ENCODE peak calls at places on chromosomes 6 and 20, in six cellular contexts. Q is transverse colon, H is MM.1S, L is mesendoderm, Y is ovary, M is ascending aorta. N is an unnamed sample.
A peak's percentile ranks its signal among the peaks of the same experiment; 100 is the strongest.

GRCh38 chr6:36848658-36849441 is 9.6 kb upstream of the CPNE5 start:
- DNase-seq in H (no peak), M (no peak), Q (peak; percentile 63), Y (no peak), L (peak; percentile 92), N (no peak)

GRCh38 chr20:21615617-21616080 is 89.8 kb upstream of the PAX1 start:
- DNase-seq in Y (peak; percentile 24), Q (peak; percentile 39), H (peak; percentile 69), M (no peak), L (peak; percentile 71), N (peak; percentile 79)

GRCh38 chr6:34679552-34680255 is 16.9 kb downstream of the ILRUN start:
- DNase-seq in L (peak; percentile 45), H (no peak), M (no peak), Y (no peak), Q (no peak), N (no peak)

GRCh38 chr6:48835421-48835958 is 627.6 kb downstream of the MMUT start:
- DNase-seq in Q (no peak), M (no peak), H (no peak), L (no peak), Y (no peak), N (no peak)

GRCh38 chr6:28802417-28803336 is 121.1 kb downstream of the TRIM27 start:
- DNase-seq in H (peak; percentile 6), Y (no peak), Q (no peak), M (no peak), L (peak; percentile 92), N (no peak)

GRCh38 chr20:11193241-11193640 is 519.4 kb upstream of the JAG1 start:
- DNase-seq in Q (no peak), H (no peak), Y (no peak), M (no peak), L (no peak), N (no peak)

GRCh38 chr6:150297327-150298028 is 71.3 kb upstream of the IYD start:
- DNase-seq in Q (peak; percentile 35), Y (no peak), L (no peak), M (no peak), H (no peak), N (no peak)

GRCh38 chr6:107970255-107970654 is 12.2 kb upstream of the SEC63 start:
- DNase-seq in L (no peak), Q (no peak), M (no peak), H (no peak), Y (no peak), N (no peak)

GRCh38 chr6:111832833-111833418 is 40.3 kb downstream of the FYN start:
- DNase-seq in H (peak; percentile 60), Y (no peak), Q (no peak), L (no peak), M (no peak), N (no peak)

GRCh38 chr6:128919412-128919811 is 36.5 kb downstream of the LAMA2 start:
- DNase-seq in L (no peak), Q (no peak), H (no peak), M (no peak), Y (no peak), N (no peak)

GRCh38 chr20:54103067-54103761 is 32.8 kb upstream of the BCAS1 start:
- DNase-seq in M (peak; percentile 10), Q (peak; percentile 90), H (peak; percentile 71), Y (peak; percentile 29), L (peak; percentile 82), N (peak; percentile 75)

GRCh38 chr6:144331610-144332009 is 46.5 kb downstream of the UTRN start:
- DNase-seq in H (no peak), Y (no peak), M (no peak), L (peak; percentile 88), Q (no peak), N (no peak)
- H3K4me3 ChIP-seq in H (no peak overlapping the region), Y (no peak overlapping the region), M (no peak overlapping the region), L (no peak overlapping the region), Q (no peak overlapping the region), N (no peak overlapping the region)

GRCh38 chr20:43922614-43923013 is 8.0 kb downstream of the TOX2 start:
- DNase-seq in M (no peak), Q (no peak), H (no peak), Y (no peak), L (no peak), N (no peak)
- H3K4me1 ChIP-seq in M (no peaks in the 10 kb centered on the region), Q (peaks cover 14% of the 10 kb centered on the region), H (peaks cover 51% of the 10 kb centered on the region), Y (no peaks in the 10 kb centered on the region), L (no peaks in the 10 kb centered on the region), N (no peaks in the 10 kb centered on the region)

GRCh38 chr6:142942805-142943227 is 2.2 kb downstream of the HIVEP2 start:
- DNase-seq in Q (no peak), H (peak; percentile 43), Y (no peak), L (no peak), M (no peak), N (no peak)
- H3K4me3 ChIP-seq in Q (no peak overlapping the region), H (no peak overlapping the region), Y (no peak overlapping the region), L (no peak overlapping the region), M (peak overlapping the region; percentile 74), N (no peak overlapping the region)

GRCh38 chr6:146892283-146892612 is 293.5 kb downstream of the ADGB start:
- DNase-seq in Q (no peak), Y (no peak), H (no peak), M (no peak), L (no peak), N (no peak)

GRCh38 chr6:146889303-146889702 is 290.5 kb downstream of the ADGB start:
- DNase-seq in H (no peak), Q (no peak), L (no peak), Y (no peak), M (no peak), N (no peak)

GRCh38 chr6:146890644-146891434 is 292.1 kb downstream of the ADGB start:
- DNase-seq in H (no peak), L (peak; percentile 38), Y (no peak), M (no peak), Q (no peak), N (no peak)

GRCh38 chr6:146891615-146892265 is 293.0 kb downstream of the ADGB start:
- DNase-seq in Q (no peak), M (no peak), Y (no peak), H (no peak), L (no peak), N (no peak)

GRCh38 chr6:146890172-146890571 is 291.4 kb downstream of the ADGB start:
- DNase-seq in H (no peak), Y (no peak), Q (no peak), M (no peak), L (no peak), N (no peak)
- H3K4me1 ChIP-seq in H (no peaks in the 10 kb centered on the region), Y (no peaks in the 10 kb centered on the region), Q (peaks cover 12% of the 10 kb centered on the region), M (no peaks in the 10 kb centered on the region), L (no peaks in the 10 kb centered on the region), N (peaks cover 6% of the 10 kb centered on the region)

GRCh38 chr6:31112478-31112877 is at the start of gene C6orf15:
- DNase-seq in Q (no peak), Y (no peak), L (peak; percentile 47), H (no peak), M (no peak), N (no peak)

GRCh38 chr6:31114970-31115849 is 610 bp downstream of the PSORS1C1 start:
- DNase-seq in H (no peak), Y (no peak), Q (no peak), M (no peak), L (peak; percentile 70), N (no peak)

GRCh38 chr6:31115941-31116560 is 1.5 kb downstream of the PSORS1C1 start:
- DNase-seq in Y (no peak), M (no peak), L (no peak), H (no peak), Q (no peak), N (no peak)

GRCh38 chr6:31113861-31114539 is 600 bp upstream of the PSORS1C1 start:
- DNase-seq in Q (no peak), H (no peak), Y (no peak), M (no peak), L (peak; percentile 77), N (no peak)

DNA sequence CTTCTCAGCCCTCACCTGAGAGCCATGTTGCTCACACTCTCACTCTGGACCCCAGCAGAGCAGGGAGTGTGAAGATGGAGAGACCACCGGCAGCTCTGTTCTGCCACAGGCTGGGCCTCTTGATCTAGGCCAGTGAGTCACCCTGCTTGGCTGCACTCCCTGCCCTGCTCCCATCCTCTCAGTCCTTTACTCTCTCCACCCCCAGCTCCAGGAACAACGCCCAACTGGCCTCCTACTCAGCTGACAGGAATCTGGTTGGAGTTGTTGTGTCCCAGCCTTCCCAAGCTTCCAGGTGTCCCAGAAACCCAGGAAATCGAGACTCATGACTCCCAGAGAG is at the start of gene PSORS1C1:
- DNase-seq in H (no peak), L (peak; percentile 88), Q (peak; percentile 88), Y (peak; percentile 88), M (peak; percentile 58), N (peak; percentile 81)
- H3K4me3 ChIP-seq in H (no peak within 1 kb of the TSS), L (no peak within 1 kb of the TSS), Q (no peak within 1 kb of the TSS), Y (peak within 1 kb of the TSS; percentile 24), M (peak within 1 kb of the TSS; percentile 46), N (no peak within 1 kb of the TSS)